ENCODE peak calls at places on chromosomes 3 and 15, in nine cellular contexts. H is progenitor cell of endocrine pancreas; E is cardiac muscle cell; I is H9; J is uterus; S is colonic mucosa; N is CD8-positive, alpha-beta T cell; M is lower lobe of right lung; R is endothelial cell. Y is an unnamed sample.

GRCh38 chr3:191523099-191523498 is 62.1 kb downstream of the PYDC2 start:
- DNase-seq in R (no peak), J (no peak), S (no peak), M (no peak), H (no peak), N (no peak), E (no peak), I (no peak), Y (no peak)

GRCh38 chr3:156727519-156728205 is 53.3 kb downstream of the TIPARP start:
- DNase-seq in M (no peak), I (no peak), R (no peak), H (no peak), E (no peak), S (no peak), J (no peak), N (no peak), Y (no peak)

GRCh38 chr3:141302364-141303141 is 65.8 kb upstream of the ZBTB38 start:
- DNase-seq in S (no peak), H (no peak), E (peak), J (no peak), I (no peak), N (no peak), R (no peak), M (no peak), Y (no peak)

GRCh38 chr3:42443292-42443691 is 32.9 kb upstream of the LYZL4 start:
- DNase-seq in J (no peak), E (no peak), I (no peak), R (no peak), M (no peak), H (no peak), S (no peak), N (no peak), Y (no peak)

GRCh38 chr15:99706557-99707303 is 26.5 kb downstream of the LYSMD4 start:
- DNase-seq in J (no peak), I (no peak), H (no peak), N (peak), R (no peak), E (no peak), S (no peak), M (no peak), Y (no peak)

GRCh38 chr15:93028632-93029612 is 60.1 kb downstream of the RGMA start:
- DNase-seq in R (no peak), M (peak), E (peak), H (no peak), N (no peak), S (peak), J (peak), I (no peak), Y (no peak)

GRCh38 chr3:138686771-138687221 is 78.2 kb downstream of the FAIM start:
- DNase-seq in S (no peak), M (no peak), N (no peak), I (no peak), R (no peak), E (peak), J (no peak), H (no peak), Y (no peak)

GRCh38 chr3:154615451-154615850 is 185.5 kb upstream of the GPR149 start:
- DNase-seq in M (no peak), J (no peak), E (no peak), H (no peak), I (no peak), N (no peak), S (no peak), R (no peak), Y (no peak)

GRCh38 chr3:101351834-101352233 is 31.5 kb upstream of the IMPG2 start:
- DNase-seq in S (no peak), E (peak), I (no peak), R (no peak), N (no peak), M (no peak), J (no peak), H (no peak), Y (no peak)

GRCh38 chr3:123396171-123397049 is 52.5 kb downstream of the ADCY5 start:
- DNase-seq in S (no peak), E (no peak), I (no peak), R (no peak), H (no peak), J (no peak), N (no peak), M (no peak), Y (peak)

GRCh38 chr3:78483070-78483469 is 1284.7 kb downstream of the ROBO1 start:
- DNase-seq in H (no peak), N (no peak), M (no peak), S (no peak), J (no peak), E (peak), R (no peak), I (no peak), Y (no peak)

GRCh38 chr3:106811376-106811775 is 565.9 kb upstream of the CCDC54 start:
- DNase-seq in S (no peak), H (no peak), N (no peak), E (peak), J (no peak), I (no peak), R (no peak), M (no peak), Y (no peak)

GRCh38 chr3:184129012-184129411 is 6.1 kb upstream of the EIF2B5 start:
- DNase-seq in E (peak), M (peak), S (peak), H (no peak), J (no peak), I (peak), R (peak), N (no peak), Y (no peak)

GRCh38 chr3:66372681-66373350 is 128.0 kb downstream of the LRIG1 start:
- DNase-seq in H (no peak), R (peak), M (no peak), N (peak), I (peak), J (no peak), E (no peak), S (peak), Y (no peak)

GRCh38 chr15:73781038-73781925 is 28.1 kb upstream of the INSYN1 start:
- DNase-seq in I (peak), R (peak), S (no peak), E (peak), H (no peak), J (no peak), N (no peak), M (peak), Y (no peak)

GRCh38 chr3:63390831-63391230 is 112.7 kb downstream of the SYNPR start:
- DNase-seq in M (no peak), R (no peak), S (no peak), E (no peak), I (no peak), H (no peak), N (no peak), J (no peak), Y (no peak)

GRCh38 chr15:70341566-70341965 is 243.8 kb upstream of the TLE3 start:
- DNase-seq in E (no peak), N (no peak), S (no peak), I (peak), H (no peak), R (no peak), M (no peak), J (no peak), Y (no peak)

GRCh38 chr3:176633511-176633910 is 563.8 kb downstream of the TBL1XR1 start:
- DNase-seq in J (no peak), H (no peak), R (no peak), E (peak), S (no peak), I (peak), M (no peak), N (no peak), Y (no peak)
- TF ChIP-seq CTCF in J (no peak), H (no peak), R (no peak), E (no peak), S (no peak), I (peak), M (no peak), N (no peak), Y (no peak)

DNA sequence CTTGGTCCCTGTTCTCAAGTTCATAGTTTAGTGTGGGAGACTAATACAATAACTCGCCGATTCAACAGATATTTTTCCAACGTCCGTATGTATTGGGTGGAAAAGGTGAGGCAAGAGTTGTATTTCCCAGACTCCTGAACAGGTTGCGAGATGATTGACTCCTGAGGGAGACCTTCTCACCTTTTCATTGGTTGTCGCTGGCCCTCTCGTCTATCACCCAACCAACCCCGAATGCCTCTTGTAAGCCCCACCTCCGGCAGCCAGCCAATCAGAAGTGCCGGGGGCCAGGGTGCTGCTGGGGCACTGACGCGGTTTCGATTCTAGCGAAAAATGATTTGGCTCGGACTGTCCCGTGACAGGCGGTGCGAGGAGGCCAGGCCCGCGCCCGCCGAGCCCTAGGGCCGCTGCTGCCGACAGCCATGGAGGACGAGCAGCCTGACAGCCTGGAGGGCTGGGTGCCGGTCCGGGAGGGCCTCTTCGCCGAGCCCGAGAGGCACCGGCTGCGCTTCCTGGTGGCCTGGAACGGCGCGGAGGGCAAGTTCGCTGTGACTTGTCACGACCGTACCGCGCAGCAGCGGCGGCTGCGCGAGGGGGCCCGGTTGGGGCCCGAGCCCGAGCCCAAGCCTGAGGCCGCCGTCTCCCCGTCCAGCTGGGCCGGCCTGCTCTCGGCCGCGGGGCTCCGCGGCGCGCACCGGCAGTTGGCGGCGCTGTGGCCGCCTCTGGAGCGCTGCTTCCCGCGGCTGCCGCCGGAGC is at the start of gene WHAMM:
- DNase-seq in E (peak), I (peak), R (peak), M (peak), H (peak), S (peak), J (peak), N (peak), Y (peak)
- TF ChIP-seq CTCF in E (no peak), I (no peak), R (peak), M (no peak), H (peak), S (no peak), J (peak), N (no peak), Y (peak)

GRCh38 chr3:97256060-97256459 is 441.7 kb downstream of the EPHA6 start:
- DNase-seq in N (no peak), R (no peak), S (no peak), H (no peak), E (no peak), M (no peak), J (no peak), I (no peak), Y (no peak)
- TF ChIP-seq CTCF in N (no peak), R (no peak), S (no peak), H (peak), E (no peak), M (no peak), J (no peak), I (peak), Y (peak)

GRCh38 chr15:50126072-50126471 is 7.0 kb upstream of the ATP8B4 start:
- DNase-seq in M (no peak), N (no peak), H (no peak), R (no peak), I (no peak), E (no peak), J (no peak), S (no peak), Y (no peak)

GRCh38 chr15:50124557-50125080 is 5.6 kb upstream of the ATP8B4 start:
- DNase-seq in E (no peak), I (no peak), N (no peak), H (no peak), M (no peak), J (peak), S (no peak), R (no peak), Y (no peak)

GRCh38 chr15:50127255-50127777 is 8.3 kb upstream of the ATP8B4 start:
- DNase-seq in H (no peak), R (no peak), M (no peak), I (no peak), N (no peak), E (no peak), S (no peak), J (no peak), Y (no peak)

GRCh38 chr15:50131617-50132016 is 12.6 kb upstream of the ATP8B4 start:
- DNase-seq in S (no peak), R (no peak), M (no peak), E (no peak), I (no peak), N (no peak), J (no peak), H (no peak), Y (no peak)

DNA sequence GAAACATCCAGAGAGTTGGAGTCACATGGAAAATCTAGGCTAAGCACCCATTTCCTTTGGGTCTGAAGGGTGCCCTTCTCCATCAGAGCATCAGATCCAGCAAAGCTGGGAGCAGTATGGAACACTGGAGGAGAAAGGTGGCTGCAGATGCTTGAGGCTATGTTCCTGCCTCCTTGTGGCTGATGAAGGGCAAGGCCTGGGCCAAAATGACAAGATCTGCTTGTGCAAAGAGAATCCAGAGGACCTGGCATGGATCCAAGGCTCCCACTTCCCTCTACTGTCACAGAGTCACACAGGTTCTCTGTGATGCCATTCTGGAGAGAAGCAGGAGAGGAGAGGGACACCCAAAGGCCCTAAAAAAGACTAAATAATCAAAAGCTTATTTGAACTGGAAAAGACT is 9.2 kb upstream of the ATP8B4 start:
- DNase-seq in E (no peak), S (peak), I (peak), M (peak), R (no peak), J (peak), N (no peak), H (no peak), Y (no peak)
- TF ChIP-seq CTCF in E (no peak), S (no peak), I (peak), M (peak), R (no peak), J (no peak), N (no peak), H (no peak), Y (peak)

DNA sequence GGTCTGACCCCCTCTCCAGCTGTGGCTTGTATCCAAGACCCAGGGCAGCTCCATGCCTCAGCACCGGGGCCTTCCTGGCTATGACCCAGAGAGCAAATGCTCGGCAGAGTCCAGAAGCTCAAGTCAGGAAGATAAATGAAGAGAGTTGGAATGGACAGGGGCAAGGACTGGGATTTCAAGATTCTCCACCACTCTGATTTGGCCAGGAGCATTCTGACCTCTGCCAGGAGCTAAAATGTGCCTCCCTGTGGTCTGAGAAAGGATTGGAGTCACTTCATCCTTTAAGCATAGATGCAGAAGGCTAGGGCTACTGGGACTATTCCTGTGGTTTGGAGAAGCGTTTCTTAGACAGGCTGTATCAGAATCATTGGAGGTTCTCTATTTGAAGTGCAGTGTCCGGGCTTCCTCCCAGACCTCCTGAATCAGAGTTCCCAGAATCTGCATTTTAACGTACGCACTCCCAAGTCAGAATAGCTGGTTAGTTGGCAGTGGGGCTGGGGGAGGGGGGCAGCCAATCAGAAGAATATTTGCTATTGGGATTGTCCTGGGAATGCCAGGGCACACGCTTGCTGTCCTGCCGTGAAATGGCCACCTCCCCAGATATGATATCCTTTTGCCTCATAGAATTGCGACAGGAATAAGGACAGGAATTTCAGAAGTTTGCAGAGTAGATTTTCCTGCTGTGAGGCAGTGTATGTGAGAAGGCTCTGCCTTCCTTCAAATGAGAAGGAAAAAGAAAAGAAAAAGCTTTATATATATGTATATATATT is 57.4 kb downstream of the HRH1 start:
- DNase-seq in N (no peak), I (no peak), E (peak), S (no peak), M (no peak), R (no peak), H (no peak), J (no peak), Y (no peak)
- TF ChIP-seq CTCF in N (no peak), I (peak), E (peak), S (no peak), M (no peak), R (no peak), H (no peak), J (no peak), Y (peak)

DNA sequence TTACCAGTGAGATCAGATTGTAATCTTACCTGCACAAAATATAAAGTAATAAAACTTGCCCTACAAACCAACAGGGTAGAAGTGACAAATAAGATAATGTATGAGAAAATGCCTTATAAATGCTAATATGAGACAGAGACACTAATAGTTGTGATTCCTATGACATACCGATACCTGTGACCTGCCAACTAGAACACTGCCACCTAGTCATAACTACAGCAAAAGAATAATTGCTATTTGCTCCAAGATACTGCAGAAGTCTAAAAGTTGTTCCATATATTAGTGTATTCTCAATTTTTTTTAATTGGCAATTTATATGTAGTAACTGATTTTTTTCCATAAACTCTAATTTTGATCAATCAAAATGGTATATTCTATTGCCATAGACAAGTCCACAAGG is 25.3 kb upstream of the GP5 start:
- DNase-seq in N (no peak), R (no peak), M (no peak), I (no peak), E (no peak), S (no peak), H (no peak), J (no peak), Y (no peak)
- TF ChIP-seq CTCF in N (no peak), R (no peak), M (no peak), I (no peak), E (no peak), S (no peak), H (no peak), J (no peak), Y (no peak)